ENCODE peak calls at places on chromosome 4, in four cellular contexts. B is DND-41; C is endodermal cell; Y is CD8-positive, alpha-beta T cell. N is an unnamed sample.
A peak's percentile ranks its signal among the peaks of the same experiment; 100 is the strongest.

GRCh38 chr4:53582194-53582593 is 9.1 kb downstream of the LNX1 start:
- DNase-seq in B (no peak), C (no peak), Y (no peak), N (no peak)

GRCh38 chr4:7777017-7777710 is 162.5 kb downstream of the AFAP1 start:
- DNase-seq in B (no peak), C (no peak), Y (no peak), N (no peak)

GRCh38 chr4:6610856-6611430 is 29.5 kb upstream of the MRFAP1 start:
- DNase-seq in B (no peak), C (no peak), Y (no peak), N (no peak)

GRCh38 chr4:114087596-114088230 is 108.3 kb upstream of the ARSJ start:
- DNase-seq in B (no peak), C (no peak), Y (no peak), N (no peak)

GRCh38 chr4:176383273-176384077 is 63.7 kb downstream of the SPCS3 start:
- DNase-seq in B (no peak), C (no peak), Y (no peak), N (no peak)

GRCh38 chr4:95761441-95761840 is 78.5 kb upstream of the PDHA2 start:
- DNase-seq in B (no peak), C (no peak), Y (no peak), N (no peak)

GRCh38 chr4:127586922-127587571 is 45.7 kb upstream of the INTU start:
- DNase-seq in B (peak; percentile 25), C (peak; percentile 80), Y (no peak), N (no peak)

GRCh38 chr4:186840222-186840701 is 116.6 kb upstream of the FAT1 start:
- DNase-seq in B (no peak), C (no peak), Y (no peak), N (no peak)

GRCh38 chr4:19239565-19239964 is 1012.1 kb upstream of the SLIT2 start:
- DNase-seq in B (no peak), C (no peak), Y (no peak), N (no peak)

GRCh38 chr4:131091896-131092295 is 1995.9 kb downstream of the C4orf33 start:
- DNase-seq in B (no peak), C (no peak), Y (no peak), N (no peak)

GRCh38 chr4:112182604-112183003 is 37.4 kb downstream of the FAM241A start:
- DNase-seq in B (no peak), C (no peak), Y (no peak), N (no peak)

DNA sequence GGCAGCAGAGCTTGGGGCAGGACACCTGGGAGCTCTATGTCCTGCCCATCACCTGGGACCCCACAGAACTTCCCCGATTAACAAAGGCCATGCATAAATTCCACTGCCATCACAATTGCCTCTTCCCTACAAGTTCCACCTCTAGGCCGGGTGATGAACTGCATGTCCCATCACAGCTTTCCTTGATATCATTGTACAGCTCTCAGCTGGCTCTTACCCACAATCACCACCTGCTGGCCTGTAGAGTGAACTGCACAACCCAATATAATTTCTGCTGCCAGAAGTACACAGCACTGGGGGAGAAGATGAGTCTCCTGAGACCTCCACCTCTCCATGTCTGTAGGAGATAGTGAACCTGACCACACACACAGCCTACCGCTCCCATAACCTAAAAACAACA is 285.0 kb upstream of the AADAT start:
- DNase-seq in B (peak; percentile 24), C (peak; percentile 81), Y (no peak), N (no peak)
- H3K9me3 ChIP-seq in B (peaks cover 10% of the 10 kb centered on the region), C (peaks cover 21% of the 10 kb centered on the region), Y (no peaks in the 10 kb centered on the region), N (no peaks in the 10 kb centered on the region)

DNA sequence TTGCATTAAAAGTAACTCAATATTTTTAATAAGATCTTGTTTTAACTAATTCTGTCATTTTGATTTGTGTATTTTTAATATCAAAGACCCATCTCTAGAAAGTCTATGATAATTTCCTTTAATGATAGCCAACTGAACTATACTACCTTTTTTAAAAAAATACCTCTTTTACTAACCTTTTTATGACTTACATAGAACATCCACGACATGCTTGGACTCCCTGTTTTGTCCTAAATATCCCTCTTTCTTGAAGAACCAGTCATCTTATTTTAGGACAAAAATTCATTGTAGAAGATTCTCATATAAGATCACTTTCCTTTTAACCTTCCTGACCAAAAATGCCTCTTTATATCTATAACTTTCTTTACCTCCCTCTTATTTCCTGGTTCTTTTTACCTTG is 76.8 kb upstream of the GC start:
- DNase-seq in B (peak; percentile 11), C (peak; percentile 49), Y (no peak), N (no peak)
- H3K9me3 ChIP-seq in B (peaks cover 16% of the 10 kb centered on the region), C (peaks cover 73% of the 10 kb centered on the region), Y (no peaks in the 10 kb centered on the region), N (peaks cover 23% of the 10 kb centered on the region)

DNA sequence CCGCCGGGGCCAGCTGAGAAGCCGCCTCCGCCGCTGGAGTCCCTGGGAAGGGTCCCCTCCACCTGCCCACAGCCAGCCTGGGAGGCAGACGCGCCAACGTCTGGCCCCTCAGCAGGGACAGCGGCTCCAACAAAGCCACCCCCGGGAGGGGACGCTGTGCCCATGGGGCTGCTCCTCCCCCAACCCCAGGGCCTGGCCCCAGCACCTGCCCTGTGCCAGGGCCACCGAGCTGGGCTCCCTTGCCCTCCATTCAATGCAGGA is 6.1 kb upstream of the HMX1 start:
- DNase-seq in B (no peak), C (no peak), Y (no peak), N (no peak)
- H3K9me3 ChIP-seq in B (no peaks in the 10 kb centered on the region), C (no peaks in the 10 kb centered on the region), Y (no peaks in the 10 kb centered on the region), N (no peaks in the 10 kb centered on the region)

DNA sequence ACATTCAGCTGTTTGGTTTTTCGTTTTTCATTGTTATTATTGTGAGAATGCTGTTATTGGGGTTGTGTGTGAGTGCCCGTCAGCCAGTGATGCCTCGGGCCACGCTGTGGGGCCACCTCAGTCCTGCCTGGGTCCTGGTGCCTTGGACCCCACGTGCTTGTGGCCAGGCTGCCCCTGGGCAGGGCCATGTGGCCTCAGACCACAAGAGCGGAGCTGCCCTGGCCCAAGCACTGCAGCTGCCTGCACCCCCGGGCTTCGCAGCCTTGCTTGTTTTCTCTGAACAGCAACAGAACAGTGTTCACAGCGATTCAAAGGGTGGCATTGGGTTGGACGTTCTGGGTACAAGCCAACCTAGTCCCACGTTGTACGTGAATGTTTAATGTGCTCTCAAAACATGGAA is 56.9 kb downstream of the CPLX1 start:
- DNase-seq in B (no peak), C (no peak), Y (no peak), N (no peak)
- H3K9me3 ChIP-seq in B (no peaks in the 10 kb centered on the region), C (peaks cover 6% of the 10 kb centered on the region), Y (no peaks in the 10 kb centered on the region), N (no peaks in the 10 kb centered on the region)

GRCh38 chr4:117514779-117515178 is 429.4 kb upstream of the TRAM1L1 start:
- DNase-seq in B (no peak), C (peak; percentile 48), Y (no peak), N (no peak)
- H3K9me3 ChIP-seq in B (peaks cover 4% of the 10 kb centered on the region), C (peaks cover 11% of the 10 kb centered on the region), Y (no peaks in the 10 kb centered on the region), N (no peaks in the 10 kb centered on the region)

DNA sequence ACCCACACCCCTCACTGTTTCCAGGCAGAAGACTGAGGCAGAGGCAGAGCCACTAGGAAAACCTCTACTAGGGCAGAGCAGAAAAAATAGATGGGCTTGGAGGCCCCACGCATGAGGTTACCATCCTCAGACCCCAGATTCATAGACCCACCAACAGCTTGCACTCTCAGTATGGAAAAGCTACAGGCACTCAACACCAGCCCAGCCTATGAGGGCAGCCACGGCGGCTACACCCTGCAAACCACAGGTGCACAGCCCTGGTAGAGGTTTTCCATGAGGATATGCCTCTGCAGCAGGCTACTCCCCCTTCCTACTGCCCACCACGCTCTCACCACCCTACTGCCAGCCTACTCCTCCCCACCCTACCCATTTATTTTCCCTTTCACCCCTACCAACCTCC is 235.1 kb downstream of the CWH43 start:
- DNase-seq in B (no peak), C (no peak), Y (no peak), N (no peak)
- H3K9me3 ChIP-seq in B (no peaks in the 10 kb centered on the region), C (peaks cover 58% of the 10 kb centered on the region), Y (no peaks in the 10 kb centered on the region), N (peaks cover 5% of the 10 kb centered on the region)

N was measured in CD4-positive, alpha-beta T cell.